ENCODE peak calls at places on chromosomes 16 and 17, in four cellular contexts. T is psoas muscle, A is GM23338, U is mucosa of descending colon. F is an unnamed sample.

GRCh38 chr16:89193021-89193575 is 7.2 kb downstream of the SLC22A31 start:
- DNase-seq in A (peak; percentile 94), U (peak; percentile 82), T (peak; percentile 80), F (peak; percentile 99)

GRCh38 chr16:19223235-19223847 is 55.3 kb downstream of the SYT17 start:
- DNase-seq in T (no peak), A (peak; percentile 76), U (no peak), F (peak; percentile 57)

GRCh38 chr17:1434150-1434549 is 21.9 kb downstream of the CRK start:
- DNase-seq in A (no peak), T (no peak), U (no peak), F (no peak)

GRCh38 chr16:6482861-6483530 is 849.6 kb upstream of the RBFOX1 start:
- DNase-seq in T (no peak), U (peak; percentile 36), A (peak; percentile 11), F (peak; percentile 43)

GRCh38 chr17:48254896-48255295 is 147.3 kb downstream of the SNX11 start:
- DNase-seq in T (no peak), U (no peak), A (peak; percentile 63), F (peak; percentile 14)

GRCh38 chr17:50620848-50621247 is 13.8 kb upstream of the ABCC3 start:
- DNase-seq in A (peak; percentile 72), U (no peak), T (no peak), F (peak; percentile 95)

GRCh38 chr16:75758215-75758614 is 31.9 kb upstream of the CPHXL start:
- DNase-seq in T (no peak), U (no peak), A (no peak), F (no peak)

GRCh38 chr17:36008998-36009665 is 7.8 kb upstream of the CCL15 start:
- DNase-seq in A (peak; percentile 54), U (no peak), T (no peak), F (peak; percentile 41)

GRCh38 chr17:17790673-17791464 is 45.9 kb downstream of the SREBF1 start:
- DNase-seq in U (no peak), A (no peak), T (no peak), F (no peak)

GRCh38 chr17:1588781-1589585 is 26.4 kb upstream of the PITPNA start:
- DNase-seq in T (peak; percentile 62), A (peak; percentile 44), U (peak; percentile 62), F (peak; percentile 68)

GRCh38 chr17:42541041-42541833 is 5.2 kb downstream of the NAGLU start:
- DNase-seq in A (no peak), U (peak; percentile 56), T (peak; percentile 40), F (no peak)

GRCh38 chr16:72961115-72961832 is 86.7 kb downstream of the ZFHX3 start:
- DNase-seq in A (no peak), T (peak; percentile 86), U (no peak), F (peak; percentile 64)

GRCh38 chr16:56742030-56742984 is 12.4 kb downstream of the NUP93 start:
- DNase-seq in U (no peak), T (no peak), A (no peak), F (no peak)

GRCh38 chr17:42759982-42760651 is 910 bp upstream of the RAMP2 start:
- DNase-seq in U (no peak), A (no peak), T (no peak), F (no peak)

GRCh38 chr17:81832608-81833159 is 407 bp downstream of the MCRIP1 start:
- DNase-seq in A (peak; percentile 51), U (peak; percentile 75), T (peak; percentile 72), F (no peak)

GRCh38 chr16:21233045-21233520 is 416 bp upstream of the ANKS4B start:
- DNase-seq in A (no peak), T (no peak), U (no peak), F (no peak)

GRCh38 chr17:70621593-70621992 is 452.3 kb downstream of the KCNJ2 start:
- DNase-seq in A (no peak), U (no peak), T (no peak), F (no peak)

GRCh38 chr17:14321980-14322776 is 21.3 kb downstream of the HS3ST3B1 start:
- DNase-seq in U (no peak), T (no peak), A (no peak), F (no peak)

GRCh38 chr16:48949636-48950035 is 332.0 kb downstream of the CBLN1 start:
- DNase-seq in A (no peak), U (no peak), T (no peak), F (no peak)

GRCh38 chr17:41962768-41963434 is 3.7 kb upstream of the CNP start:
- DNase-seq in T (peak; percentile 92), A (peak; percentile 93), U (peak; percentile 65), F (peak; percentile 94)

GRCh38 chr17:19410875-19411291 is at the start of gene RNF112:
- DNase-seq in A (peak; percentile 74), U (no peak), T (no peak), F (peak; percentile 83)

GRCh38 chr17:79803421-79803996 is 6.6 kb upstream of the CBX8 start:
- DNase-seq in T (no peak), U (no peak), A (peak; percentile 42), F (peak; percentile 60)

GRCh38 chr17:79804856-79805696 is 8.2 kb upstream of the CBX8 start:
- DNase-seq in T (no peak), U (no peak), A (no peak), F (no peak)

GRCh38 chr17:79802039-79802735 is 5.3 kb upstream of the CBX8 start:
- DNase-seq in T (no peak), U (no peak), A (no peak), F (no peak)

GRCh38 chr17:79802736-79803420 is 6.0 kb upstream of the CBX8 start:
- DNase-seq in A (peak; percentile 65), U (no peak), T (no peak), F (peak; percentile 73)

DNA sequence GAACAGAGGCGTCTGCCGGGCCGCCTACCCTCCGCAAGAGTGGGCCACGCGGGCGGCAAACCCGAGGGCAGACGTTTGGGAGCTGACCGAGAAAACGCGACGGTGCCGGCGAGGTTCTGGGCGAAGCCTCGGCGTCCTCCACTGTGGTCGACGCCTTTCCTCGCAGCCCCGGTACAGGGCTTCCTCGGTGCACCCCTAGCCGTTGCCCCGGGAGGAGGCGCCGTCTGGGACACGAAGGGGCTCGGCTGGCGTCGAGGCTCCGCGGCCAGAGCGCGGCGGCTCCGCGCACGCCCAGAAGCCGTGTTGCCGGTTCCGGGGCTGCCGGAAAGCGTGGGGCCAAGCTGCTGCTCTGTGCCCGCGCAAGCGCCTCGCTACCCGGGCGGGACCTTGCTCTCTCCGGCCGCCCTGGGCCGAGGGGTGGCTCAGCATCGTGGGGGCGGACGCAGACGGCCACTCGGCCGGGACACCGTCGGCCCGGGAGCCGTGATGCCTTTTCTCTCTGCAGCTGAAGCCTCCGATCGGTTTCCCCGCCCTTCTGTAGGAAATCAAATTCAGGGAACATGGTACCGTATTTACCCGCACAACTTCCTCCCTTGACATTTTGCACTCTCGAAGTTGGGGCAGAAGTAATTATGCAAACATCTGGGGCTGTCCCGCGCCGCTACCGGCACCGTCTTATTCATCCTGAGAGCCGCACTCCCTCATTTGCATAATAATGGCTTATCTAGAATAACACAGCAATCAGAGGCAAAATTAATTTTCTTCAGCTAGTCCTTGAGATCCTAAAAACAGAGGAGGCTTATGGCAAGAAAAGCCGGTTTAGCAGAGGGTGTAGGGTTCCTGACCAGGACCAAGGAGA is 7.3 kb upstream of the CBX8 start:
- DNase-seq in U (no peak), A (peak; percentile 86), T (no peak), F (peak; percentile 73)
- H3K4me3 ChIP-seq in U (no peak overlapping the region), A (peak overlapping the region; percentile 9), T (no peak overlapping the region), F (no peak overlapping the region)

GRCh38 chr17:75843577-75844529 is at the start of gene UNC13D:
- DNase-seq in T (peak; percentile 74), U (peak; percentile 85), A (no peak), F (peak; percentile 71)

GRCh38 chr17:75844530-75845057 is 390 bp upstream of the UNC13D start:
- DNase-seq in T (peak; percentile 73), U (peak; percentile 88), A (no peak), F (peak; percentile 82)

GRCh38 chr17:75845933-75846700 is 1.9 kb upstream of the UNC13D start:
- DNase-seq in T (no peak), U (peak; percentile 69), A (no peak), F (no peak)

GRCh38 chr17:75846701-75847594 is 2.7 kb upstream of the UNC13D start:
- DNase-seq in A (no peak), U (peak; percentile 57), T (no peak), F (no peak)

DNA sequence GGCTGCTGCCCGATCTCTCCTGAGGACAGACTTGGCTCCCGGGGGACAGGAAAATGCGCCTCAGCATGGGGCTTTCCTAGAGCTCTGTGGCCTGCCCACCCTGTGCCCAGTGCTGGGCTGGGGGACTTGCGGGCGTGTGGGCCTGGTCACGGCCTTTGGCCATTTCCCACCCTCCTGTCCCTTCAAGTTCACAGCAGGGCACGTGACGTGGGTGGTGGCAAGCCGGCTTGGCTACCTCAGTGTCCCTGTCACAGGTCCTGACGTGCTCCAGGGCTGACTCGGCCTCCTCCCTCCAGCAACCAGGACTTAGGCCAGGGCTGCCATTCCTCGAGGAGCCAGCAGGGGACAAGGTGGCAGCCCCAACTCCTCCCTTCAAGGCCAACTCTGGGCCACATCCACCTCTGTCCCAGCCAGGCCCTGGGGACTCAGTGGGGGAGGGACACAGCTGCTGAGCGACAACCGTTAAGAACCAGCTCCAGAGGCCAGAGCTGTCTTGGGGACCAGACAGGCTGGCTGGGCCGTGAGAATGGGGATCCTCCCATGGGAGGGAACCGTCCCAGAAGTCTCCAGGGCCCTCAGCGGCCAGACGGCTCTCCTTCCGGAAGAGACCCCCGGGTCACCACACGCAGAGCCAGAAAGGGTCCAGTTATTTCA is 981 bp upstream of the UNC13D start:
- DNase-seq in U (peak; percentile 93), T (peak; percentile 97), A (peak; percentile 94), F (peak; percentile 96)
- H3K4me3 ChIP-seq in U (no peak overlapping the region), T (peak overlapping the region; percentile 19), A (no peak overlapping the region), F (no peak overlapping the region)

GRCh38 chr17:77234695-77235094 is 93.9 kb downstream of the SEC14L1 start:
- DNase-seq in A (no peak), T (no peak), U (no peak), F (no peak)
- H3K4me3 ChIP-seq in A (no peak overlapping the region), T (no peak overlapping the region), U (no peak overlapping the region), F (no peak overlapping the region)

GRCh38 chr17:9002610-9003354 is 18.5 kb upstream of the NTN1 start:
- DNase-seq in U (peak; percentile 48), T (no peak), A (peak; percentile 67), F (peak; percentile 90)
- H3K4me3 ChIP-seq in U (no peak overlapping the region), T (peak overlapping the region; percentile 56), A (peak overlapping the region; percentile 57), F (peak overlapping the region; percentile 32)

GRCh38 chr17:31310260-31310659 is 3.6 kb downstream of the EVI2B start:
- DNase-seq in A (no peak), T (no peak), U (no peak), F (no peak)
- H3K4me3 ChIP-seq in A (no peak overlapping the region), T (no peak overlapping the region), U (no peak overlapping the region), F (no peak overlapping the region)